ENCODE peak calls at places on chromosomes 11 and 22, in eight cellular contexts. Y is GM23248, I is H1, Q is GM23338, C is hepatocyte, D is DND-41, X is HCT116, A is endothelial cell of umbilical vein. J is an unnamed sample.
A peak's percentile ranks its signal among the peaks of the same experiment; 100 is the strongest.

GRCh38 chr11:88709567-88709966 is 356.2 kb downstream of the GRM5 start:
- DNase-seq in A (peak; percentile 15), I (no peak), Q (peak; percentile 11), X (no peak), Y (peak; percentile 1), D (no peak), C (no peak), J (no peak)

GRCh38 chr22:27460596-27461347 is 340.8 kb downstream of the MN1 start:
- DNase-seq in Y (peak; percentile 88), D (no peak), I (no peak), C (no peak), A (no peak), Q (peak; percentile 19), X (no peak), J (no peak)

GRCh38 chr11:105507496-105508254 is 102.2 kb upstream of the GRIA4 start:
- DNase-seq in X (no peak), A (no peak), Q (no peak), D (no peak), Y (no peak), I (no peak), C (no peak), J (no peak)

GRCh38 chr11:129021295-129021694 is 78.6 kb upstream of the TP53AIP1 start:
- DNase-seq in I (no peak), Y (peak; percentile 25), A (no peak), C (no peak), X (no peak), D (no peak), Q (no peak), J (no peak)

GRCh38 chr11:35688023-35688422 is 25.4 kb downstream of the TRIM44 start:
- DNase-seq in D (no peak), C (no peak), I (no peak), A (peak; percentile 48), Y (peak; percentile 68), X (no peak), Q (no peak), J (no peak)

GRCh38 chr11:86811637-86812321 is 11.4 kb downstream of the PRSS23 start:
- DNase-seq in C (peak; percentile 68), X (peak; percentile 76), A (peak; percentile 24), Y (peak; percentile 81), D (no peak), Q (peak; percentile 54), I (no peak), J (no peak)

GRCh38 chr11:28701760-28702449 is 593.7 kb downstream of the METTL15 start:
- DNase-seq in D (no peak), X (peak; percentile 69), A (peak; percentile 82), I (no peak), C (no peak), Y (peak; percentile 16), Q (no peak), J (no peak)

GRCh38 chr11:17822021-17822781 is 87.6 kb downstream of the KCNC1 start:
- DNase-seq in C (peak; percentile 18), A (peak; percentile 40), I (no peak), Y (peak; percentile 83), Q (peak; percentile 19), D (no peak), X (no peak), J (no peak)

GRCh38 chr11:78354741-78355705 is 62.6 kb downstream of the GAB2 start:
- DNase-seq in Y (peak; percentile 65), Q (peak; percentile 22), I (no peak), D (peak; percentile 54), A (no peak), X (no peak), C (no peak), J (no peak)

GRCh38 chr22:19109198-19110063 is 12.8 kb downstream of the DGCR2 start:
- DNase-seq in C (peak; percentile 63), X (no peak), Q (no peak), Y (peak; percentile 65), A (peak; percentile 28), D (peak; percentile 61), I (no peak), J (no peak)

GRCh38 chr22:46462726-46463371 is 74.6 kb downstream of the CELSR1 start:
- DNase-seq in Q (no peak), C (peak; percentile 52), Y (peak; percentile 87), I (no peak), X (peak; percentile 90), D (no peak), A (no peak), J (peak; percentile 84)

GRCh38 chr11:9095421-9095820 is 4.0 kb upstream of the SCUBE2 start:
- DNase-seq in Y (no peak), X (no peak), I (peak; percentile 63), Q (peak; percentile 35), C (no peak), A (no peak), D (no peak), J (no peak)

GRCh38 chr22:49929553-49929979 is 11.1 kb downstream of the CRELD2 start:
- DNase-seq in A (no peak), X (no peak), C (peak; percentile 85), D (peak; percentile 62), I (peak; percentile 94), Y (peak; percentile 73), Q (peak; percentile 81), J (no peak)

GRCh38 chr11:85821636-85822035 is 10.7 kb upstream of the SYTL2 start:
- DNase-seq in Y (peak; percentile 61), Q (no peak), C (no peak), X (no peak), A (no peak), D (no peak), I (no peak), J (no peak)

GRCh38 chr11:14189874-14190273 is 169.1 kb downstream of the RRAS2 start:
- DNase-seq in A (no peak), Q (no peak), D (no peak), Y (peak; percentile 30), C (no peak), X (no peak), I (no peak), J (no peak)

GRCh38 chr22:26194877-26195276 is 25.6 kb downstream of the SEZ6L start:
- DNase-seq in Q (no peak), X (no peak), C (no peak), Y (no peak), A (no peak), I (no peak), D (no peak), J (no peak)

GRCh38 chr11:7622731-7623130 is 50.6 kb downstream of the CYB5R2 start:
- DNase-seq in Y (no peak), X (no peak), D (no peak), Q (no peak), C (no peak), I (no peak), A (no peak), J (no peak)

GRCh38 chr11:114122668-114123067 is 63.2 kb downstream of the ZBTB16 start:
- DNase-seq in Y (no peak), X (no peak), Q (no peak), A (no peak), D (no peak), I (no peak), C (no peak), J (no peak)

GRCh38 chr22:49433044-49433443 is 394.6 kb downstream of the BRD1 start:
- DNase-seq in Y (no peak), Q (no peak), A (no peak), X (no peak), I (no peak), C (no peak), D (no peak), J (no peak)

GRCh38 chr22:39130152-39130704 is 22.3 kb downstream of the CBX7 start:
- DNase-seq in D (no peak), I (no peak), Q (no peak), C (no peak), Y (no peak), A (no peak), X (no peak), J (no peak)

GRCh38 chr22:39132281-39132680 is 20.2 kb downstream of the CBX7 start:
- DNase-seq in Q (no peak), X (no peak), C (no peak), A (no peak), D (no peak), Y (no peak), I (no peak), J (no peak)

GRCh38 chr22:39132871-39133524 is 19.5 kb downstream of the CBX7 start:
- DNase-seq in Q (no peak), Y (no peak), A (no peak), C (no peak), I (no peak), D (no peak), X (no peak), J (no peak)

GRCh38 chr22:39129746-39130145 is 22.7 kb downstream of the CBX7 start:
- DNase-seq in X (no peak), A (no peak), D (no peak), C (no peak), I (no peak), Q (no peak), Y (no peak), J (no peak)

GRCh38 chr22:39130892-39131855 is 21.3 kb downstream of the CBX7 start:
- DNase-seq in I (no peak), X (no peak), D (no peak), Q (peak; percentile 47), C (peak; percentile 17), Y (peak; percentile 9), A (no peak), J (no peak)
- H3K4me1 ChIP-seq in I (peaks cover 4% of the 10 kb centered on the region), X (no peaks in the 10 kb centered on the region), D (no peaks in the 10 kb centered on the region), Q (peaks cover 13% of the 10 kb centered on the region), C (peaks cover 11% of the 10 kb centered on the region), Y (no peaks in the 10 kb centered on the region), A (no peaks in the 10 kb centered on the region), J (no peaks in the 10 kb centered on the region)

GRCh38 chr11:107591446-107592236 is 694 bp downstream of the ELMOD1 start:
- DNase-seq in Q (peak; percentile 62), D (no peak), X (no peak), I (peak; percentile 71), A (peak; percentile 47), C (peak; percentile 35), Y (peak; percentile 70), J (no peak)
- TF ChIP-seq EZH2 in Q (peak; percentile 71), D (no peak), X (no peak), I (peak; percentile 81), A (no peak), C (no peak), Y (peak; percentile 8), J (peak; percentile 73)

DNA sequence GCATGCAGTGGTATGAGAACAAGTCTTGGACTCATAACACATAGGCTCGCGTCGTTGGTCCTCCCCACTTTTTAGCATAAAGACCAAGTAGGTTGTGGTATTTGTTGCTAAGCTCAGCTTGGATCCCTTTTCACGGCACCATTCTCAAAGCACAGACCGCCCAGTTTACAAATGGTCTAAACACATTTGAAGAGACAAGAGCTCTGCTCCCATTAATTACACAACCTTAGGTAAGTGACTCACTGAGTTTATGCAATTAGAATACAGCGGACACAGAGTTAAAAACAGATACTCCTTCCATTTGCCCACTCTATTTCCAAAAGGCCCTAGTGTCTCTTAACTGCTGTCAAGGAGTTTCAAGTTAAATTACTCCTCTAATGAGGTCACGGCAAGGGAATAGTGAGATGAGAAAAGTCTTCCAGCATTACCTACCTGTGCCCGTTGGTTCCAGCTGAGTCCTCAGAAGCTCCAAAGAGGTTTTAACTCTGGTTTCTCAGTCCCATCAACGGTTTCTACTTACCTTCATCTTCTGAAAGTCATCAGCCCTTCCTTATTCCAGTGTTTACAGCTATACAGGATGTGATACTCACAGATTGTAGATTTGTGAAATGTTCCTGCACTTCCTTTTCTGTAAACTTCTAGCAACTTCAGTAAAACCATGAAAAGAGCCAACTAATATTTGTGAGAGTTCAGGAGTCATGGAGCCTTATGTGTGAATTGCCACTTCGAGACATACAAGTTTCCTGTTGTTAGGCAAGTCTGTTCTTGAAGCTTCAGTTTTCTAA is at the start of gene MS4A6A:
- DNase-seq in C (no peak), Q (no peak), X (no peak), I (no peak), Y (no peak), A (peak; percentile 82), D (no peak), J (no peak)
- H3K4me2 ChIP-seq in C (no peak within 1 kb of the TSS), Q (no peak within 1 kb of the TSS), X (no peak within 1 kb of the TSS), I (no peak within 1 kb of the TSS), Y (no peak within 1 kb of the TSS), A (peak within 1 kb of the TSS; percentile 41), D (no peak within 1 kb of the TSS), J (no peak within 1 kb of the TSS)

GRCh38 chr22:45334068-45334467 is 24.3 kb downstream of the FAM118A start:
- DNase-seq in I (no peak), D (no peak), A (no peak), X (no peak), C (no peak), Y (peak; percentile 54), Q (no peak), J (peak; percentile 71)
- H3K4me1 ChIP-seq in I (no peaks in the 10 kb centered on the region), D (no peaks in the 10 kb centered on the region), A (peaks cover 22% of the 10 kb centered on the region), X (no peaks in the 10 kb centered on the region), C (peaks cover 6% of the 10 kb centered on the region), Y (peaks cover 14% of the 10 kb centered on the region), Q (no peaks in the 10 kb centered on the region), J (peaks cover 26% of the 10 kb centered on the region)

J was measured in keratinocyte.